ENCODE peak calls at places on chromosome 17, in eight cellular contexts. T, Z, M, S, W, E, G and I are unnamed samples.

GRCh38 chr17:79925242-79925957 is 86.2 kb upstream of the CBX4 start:
- DNase-seq in T (peak; percentile 47), Z (no peak), M (peak; percentile 88), S (no peak), W (no peak), E (peak; percentile 45), G (no peak), I (peak; percentile 49)

GRCh38 chr17:31462261-31462660 is 70.8 kb downstream of the RAB11FIP4 start:
- DNase-seq in T (no peak), Z (no peak), M (no peak), S (no peak), W (no peak), E (no peak), G (no peak), I (no peak)

GRCh38 chr17:47701603-47702002 is 7.6 kb downstream of the TBKBP1 start:
- DNase-seq in T (peak; percentile 88), Z (peak; percentile 70), M (no peak), S (no peak), W (no peak), E (peak; percentile 20), G (no peak), I (no peak)

GRCh38 chr17:50423553-50424159 is 2.4 kb upstream of the ACSF2 start:
- DNase-seq in T (no peak), Z (no peak), M (peak; percentile 99), S (peak; percentile 15), W (peak; percentile 77), E (peak; percentile 32), G (peak; percentile 45), I (peak; percentile 66)

GRCh38 chr17:6681671-6682070 is 30.1 kb downstream of the C17orf100 start:
- DNase-seq in T (no peak), Z (no peak), M (no peak), S (no peak), W (no peak), E (no peak), G (no peak), I (no peak)

GRCh38 chr17:47877368-47878034 is 18.5 kb upstream of the SP2 start:
- DNase-seq in T (no peak), Z (no peak), M (no peak), S (no peak), W (no peak), E (no peak), G (no peak), I (no peak)

GRCh38 chr17:78497115-78497540 is 80.1 kb downstream of the DNAH17 start:
- DNase-seq in T (peak; percentile 87), Z (peak; percentile 96), M (peak; percentile 91), S (peak; percentile 77), W (peak; percentile 75), E (peak; percentile 91), G (peak; percentile 88), I (peak; percentile 86)

GRCh38 chr17:29390856-29391631 is 881 bp downstream of the TAOK1 start:
- DNase-seq in T (peak; percentile 72), Z (peak; percentile 52), M (no peak), S (peak; percentile 37), W (no peak), E (peak; percentile 64), G (peak; percentile 62), I (peak; percentile 61)

GRCh38 chr17:79019631-79020584 is 4.1 kb upstream of the C1QTNF1 start:
- DNase-seq in T (peak; percentile 53), Z (peak; percentile 81), M (peak; percentile 86), S (peak; percentile 45), W (peak; percentile 76), E (peak; percentile 63), G (peak; percentile 68), I (peak; percentile 88)

GRCh38 chr17:20073056-20073979 is 64.2 kb downstream of the SPECC1 start:
- DNase-seq in T (no peak), Z (no peak), M (no peak), S (no peak), W (no peak), E (peak; percentile 40), G (no peak), I (no peak)

GRCh38 chr17:72466199-72466598 is 345.4 kb downstream of the SOX9 start:
- DNase-seq in T (no peak), Z (no peak), M (peak; percentile 97), S (no peak), W (no peak), E (no peak), G (peak; percentile 86), I (peak; percentile 62)

GRCh38 chr17:67412057-67412456 is 35.0 kb downstream of the PITPNC1 start:
- DNase-seq in T (no peak), Z (no peak), M (no peak), S (no peak), W (no peak), E (no peak), G (no peak), I (no peak)

GRCh38 chr17:69539781-69540319 is 125.4 kb downstream of the MAP2K6 start:
- DNase-seq in T (no peak), Z (no peak), M (peak; percentile 96), S (no peak), W (no peak), E (no peak), G (peak; percentile 62), I (peak; percentile 42)

GRCh38 chr17:39235555-39236221 is 9.9 kb upstream of the STAC2 start:
- DNase-seq in T (peak; percentile 87), Z (peak; percentile 80), M (peak; percentile 51), S (peak; percentile 86), W (peak; percentile 87), E (peak; percentile 96), G (peak; percentile 61), I (peak; percentile 76)

GRCh38 chr17:5413682-5414081 is 5.8 kb downstream of the NUP88 start:
- DNase-seq in T (no peak), Z (no peak), M (peak; percentile 86), S (no peak), W (peak; percentile 73), E (no peak), G (peak; percentile 49), I (peak; percentile 95)

GRCh38 chr17:40558651-40559015 is 6.6 kb downstream of the CCR7 start:
- DNase-seq in T (no peak), Z (no peak), M (no peak), S (no peak), W (no peak), E (no peak), G (no peak), I (no peak)

GRCh38 chr17:74199306-74200092 is 4.0 kb upstream of the RPL38 start:
- DNase-seq in T (peak; percentile 78), Z (peak; percentile 93), M (peak; percentile 83), S (peak; percentile 64), W (no peak), E (peak; percentile 79), G (peak; percentile 82), I (peak; percentile 74)

GRCh38 chr17:17042851-17043667 is 802 bp downstream of the MPRIP start:
- DNase-seq in T (peak; percentile 45), Z (no peak), M (peak; percentile 58), S (peak; percentile 30), W (no peak), E (peak; percentile 54), G (no peak), I (peak; percentile 82)

GRCh38 chr17:4842376-4842775 is 9.2 kb downstream of the MINK1 start:
- DNase-seq in T (no peak), Z (no peak), M (no peak), S (no peak), W (no peak), E (no peak), G (no peak), I (no peak)

GRCh38 chr17:57234252-57235092 is 21.9 kb upstream of the MSI2 start:
- DNase-seq in T (peak; percentile 24), Z (no peak), M (no peak), S (no peak), W (no peak), E (peak; percentile 41), G (no peak), I (no peak)

GRCh38 chr17:57236686-57237299 is 19.5 kb upstream of the MSI2 start:
- DNase-seq in T (no peak), Z (no peak), M (no peak), S (no peak), W (no peak), E (no peak), G (no peak), I (no peak)

GRCh38 chr17:57235124-57235523 is 21.2 kb upstream of the MSI2 start:
- DNase-seq in T (peak; percentile 38), Z (no peak), M (no peak), S (no peak), W (no peak), E (peak; percentile 29), G (no peak), I (no peak)
- TF ChIP-seq EZH2phosphoT487 in T (no peak), Z (no peak), M (no peak), S (no peak), W (no peak), E (no peak), G (no peak), I (no peak)

GRCh38 chr17:7833795-7834553 is at the start of gene KDM6B:
- DNase-seq in T (peak; percentile 97), Z (peak; percentile 89), M (peak; percentile 83), S (peak; percentile 90), W (peak; percentile 80), E (peak; percentile 97), G (peak; percentile 98), I (peak; percentile 98)

GRCh38 chr17:7833011-7833794 is 814 bp upstream of the KDM6B start:
- DNase-seq in T (no peak), Z (no peak), M (no peak), S (no peak), W (no peak), E (no peak), G (peak; percentile 3), I (no peak)

GRCh38 chr17:7835818-7836595 is 2.0 kb downstream of the KDM6B start:
- DNase-seq in T (peak; percentile 77), Z (peak; percentile 55), M (peak; percentile 34), S (no peak), W (no peak), E (peak; percentile 84), G (no peak), I (peak; percentile 77)

GRCh38 chr17:7834891-7835817 is 1.1 kb downstream of the KDM6B start:
- DNase-seq in T (peak; percentile 99), Z (peak; percentile 92), M (peak; percentile 97), S (peak; percentile 95), W (peak; percentile 98), E (peak; percentile 99), G (peak; percentile 99), I (peak; percentile 98)

DNA sequence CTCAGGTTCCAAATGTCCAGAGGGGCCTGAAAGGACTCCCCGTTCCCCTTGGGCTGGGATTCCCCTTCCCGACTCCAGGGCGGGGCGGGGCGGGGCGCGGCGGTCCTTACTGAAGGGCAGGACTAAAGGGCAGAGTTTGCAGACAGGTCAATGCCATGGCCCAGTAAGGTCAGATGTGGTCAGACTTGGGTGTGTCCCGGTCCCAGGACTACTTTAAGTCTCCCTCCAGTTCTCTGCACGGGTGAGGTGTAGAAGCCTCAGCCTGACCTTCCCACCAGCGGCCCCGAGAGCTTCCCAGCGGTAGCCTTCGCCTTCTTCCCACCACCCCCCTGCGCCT is 505 bp downstream of the KDM6B start:
- DNase-seq in T (no peak), Z (peak; percentile 58), M (no peak), S (no peak), W (no peak), E (peak; percentile 48), G (peak; percentile 71), I (peak; percentile 61)
- TF ChIP-seq EZH2phosphoT487 in T (no peak), Z (no peak), M (no peak), S (no peak), W (no peak), E (no peak), G (no peak), I (no peak)

GRCh38 chr17:81712468-81713003 is 452 bp downstream of the SLC25A10 start:
- DNase-seq in T (peak; percentile 60), Z (peak; percentile 90), M (peak; percentile 25), S (peak; percentile 62), W (no peak), E (no peak), G (peak; percentile 81), I (peak; percentile 71)
- TF ChIP-seq EZH2phosphoT487 in T (no peak), Z (no peak), M (no peak), S (no peak), W (no peak), E (no peak), G (no peak), I (no peak)

GRCh38 chr17:3475812-3476686 is at the start of gene ASPA:
- DNase-seq in T (no peak), Z (no peak), M (no peak), S (no peak), W (no peak), E (no peak), G (no peak), I (peak; percentile 47)
- TF ChIP-seq EZH2phosphoT487 in T (no peak), Z (no peak), M (no peak), S (no peak), W (no peak), E (no peak), G (no peak), I (no peak)